ENCODE peak calls at places on chromosome 19, in five cellular contexts. E is GM12891, I is HepG2, N is K562, H is GM12878. R is an unnamed sample.

GRCh38 chr19:2490659-2491058 is 14.7 kb downstream of the GADD45B start:
- DNase-seq in H (no peak), N (no peak), E (no peak), I (no peak), R (peak)

GRCh38 chr19:6800991-6801396 is 28.5 kb downstream of the VAV1 start:
- DNase-seq in E (no peak), I (peak), H (no peak), N (no peak), R (no peak)

GRCh38 chr19:53537126-53537522 is 821 bp upstream of the ZNF331 start:
- DNase-seq in E (no peak), N (no peak), H (no peak), I (no peak), R (no peak)

GRCh38 chr19:47848871-47849473 is 10.1 kb upstream of the TPRX2 start:
- DNase-seq in I (peak), N (peak), H (no peak), E (no peak), R (no peak)

GRCh38 chr19:46147791-46148288 is at the start of gene IGFL2:
- DNase-seq in E (no peak), N (no peak), I (no peak), H (no peak), R (no peak)

GRCh38 chr19:38543807-38544568 is 73.8 kb downstream of the MAP4K1 start:
- DNase-seq in N (peak), E (peak), I (peak), H (peak), R (no peak)

GRCh38 chr19:46603195-46603637 is 2.1 kb downstream of the CALM3 start:
- DNase-seq in H (no peak), I (peak), E (no peak), N (peak), R (no peak)

GRCh38 chr19:31838163-31838798 is 489.0 kb upstream of the TSHZ3 start:
- DNase-seq in I (no peak), E (no peak), H (no peak), N (no peak), R (no peak)

GRCh38 chr19:38831142-38831605 is 420 bp downstream of the ECH1 start:
- DNase-seq in H (no peak), I (peak), E (no peak), N (no peak), R (no peak)

GRCh38 chr19:11092181-11092538 is 2.9 kb downstream of the LDLR start:
- DNase-seq in N (no peak), I (peak), H (no peak), E (no peak), R (no peak)

GRCh38 chr19:7415163-7415856 is 66.6 kb downstream of the ARHGEF18 start:
- DNase-seq in I (peak), E (no peak), H (no peak), N (no peak), R (no peak)

GRCh38 chr19:12825259-12826131 is 8.9 kb downstream of the RTBDN start:
- DNase-seq in N (peak), I (no peak), H (no peak), E (no peak), R (no peak)

GRCh38 chr19:13037161-13037560 is 41.9 kb downstream of the NFIX start:
- DNase-seq in I (no peak), N (no peak), E (no peak), H (no peak), R (no peak)

GRCh38 chr19:48397263-48397635 is 3.8 kb downstream of the GRIN2D start:
- DNase-seq in N (no peak), E (no peak), H (no peak), I (no peak), R (no peak)

GRCh38 chr19:38556521-38557174 is 61.1 kb downstream of the MAP4K1 start:
- DNase-seq in N (peak), I (no peak), E (no peak), H (peak), R (no peak)

GRCh38 chr19:4597278-4597974 is 37.9 kb upstream of the SEMA6B start:
- DNase-seq in E (no peak), N (peak), H (no peak), I (no peak), R (no peak)

GRCh38 chr19:1171755-1172352 is 2.2 kb downstream of the SBNO2 start:
- DNase-seq in I (no peak), H (no peak), E (no peak), N (no peak), R (no peak)
- TF ChIP-seq POLR2AphosphoS5 in I (no peak), H (no peak), E (no peak), N (no peak), R (no peak)

DNA sequence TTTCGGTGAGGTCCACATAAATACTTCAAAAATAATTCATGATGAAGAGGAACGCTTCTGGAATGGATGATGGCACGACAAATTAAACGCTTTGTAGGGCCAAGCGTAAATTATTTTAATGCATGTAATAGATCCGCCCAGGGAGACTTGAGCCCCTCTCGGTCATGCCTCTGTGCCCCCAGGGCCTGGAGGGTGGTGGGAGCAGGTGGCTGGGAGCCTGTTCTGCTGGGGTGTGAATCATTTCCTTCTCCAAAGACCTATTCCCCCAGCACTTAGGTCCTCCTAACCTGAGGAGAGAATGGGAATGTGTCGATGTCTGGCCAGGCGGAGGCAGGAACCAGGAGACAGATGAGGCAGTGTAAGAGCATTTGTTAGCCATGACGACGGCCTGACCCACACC is 350.6 kb downstream of the ZNF536 start:
- DNase-seq in E (no peak), N (no peak), I (no peak), H (no peak), R (no peak)
- TF ChIP-seq TAF1 in E (no peak), N (no peak), I (no peak), H (no peak), R (no peak)

GRCh38 chr19:5719961-5720790 is at the start of the genes CATSPERD and LONP1:
- DNase-seq in E (peak), N (peak), I (peak), H (peak), R (peak)
- TF ChIP-seq POLR2A in E (peak), N (peak), I (peak), H (peak), R (peak)

GRCh38 chr19:40740747-40741146 is 9.5 kb downstream of the ACTMAP start:
- DNase-seq in H (no peak), I (no peak), N (no peak), E (no peak), R (no peak)
- TF ChIP-seq POLR2AphosphoS5 in H (no peak), I (no peak), N (no peak), E (no peak), R (no peak)

DNA sequence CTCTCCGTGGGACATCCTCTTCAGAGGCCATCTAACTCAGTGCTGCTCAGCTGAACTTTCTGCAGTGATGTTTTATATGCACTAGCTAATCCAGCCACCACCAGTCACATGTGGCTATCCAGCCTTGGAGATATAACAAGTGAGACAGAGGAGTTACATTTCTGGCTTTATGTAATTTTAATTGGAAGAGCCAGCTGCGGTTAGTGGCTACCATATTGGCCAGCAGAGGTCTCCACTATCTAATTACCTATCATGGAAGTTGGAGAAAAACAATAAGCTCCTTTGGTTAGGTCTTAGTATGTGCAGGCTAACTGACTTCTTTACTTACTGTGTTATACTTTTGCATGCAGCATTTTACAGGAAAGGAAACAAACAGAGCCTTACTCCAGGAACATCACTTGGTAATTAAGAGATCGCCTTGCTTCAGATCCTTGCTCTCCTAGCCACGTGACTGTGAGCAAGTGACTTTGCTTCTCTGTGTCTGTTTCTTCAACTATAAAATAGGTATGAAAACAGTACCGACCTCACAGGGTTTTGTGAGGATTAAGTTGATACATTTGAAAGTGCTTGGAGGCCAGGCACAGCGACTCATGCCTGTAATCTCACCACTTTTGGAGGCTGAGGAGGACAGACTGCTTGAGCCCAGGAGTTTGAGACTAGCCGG is 1.6 kb upstream of the KLK10 start:
- DNase-seq in I (peak), H (no peak), E (no peak), N (peak), R (no peak)
- TF ChIP-seq TAF1 in I (no peak), H (no peak), E (no peak), N (no peak), R (no peak)

DNA sequence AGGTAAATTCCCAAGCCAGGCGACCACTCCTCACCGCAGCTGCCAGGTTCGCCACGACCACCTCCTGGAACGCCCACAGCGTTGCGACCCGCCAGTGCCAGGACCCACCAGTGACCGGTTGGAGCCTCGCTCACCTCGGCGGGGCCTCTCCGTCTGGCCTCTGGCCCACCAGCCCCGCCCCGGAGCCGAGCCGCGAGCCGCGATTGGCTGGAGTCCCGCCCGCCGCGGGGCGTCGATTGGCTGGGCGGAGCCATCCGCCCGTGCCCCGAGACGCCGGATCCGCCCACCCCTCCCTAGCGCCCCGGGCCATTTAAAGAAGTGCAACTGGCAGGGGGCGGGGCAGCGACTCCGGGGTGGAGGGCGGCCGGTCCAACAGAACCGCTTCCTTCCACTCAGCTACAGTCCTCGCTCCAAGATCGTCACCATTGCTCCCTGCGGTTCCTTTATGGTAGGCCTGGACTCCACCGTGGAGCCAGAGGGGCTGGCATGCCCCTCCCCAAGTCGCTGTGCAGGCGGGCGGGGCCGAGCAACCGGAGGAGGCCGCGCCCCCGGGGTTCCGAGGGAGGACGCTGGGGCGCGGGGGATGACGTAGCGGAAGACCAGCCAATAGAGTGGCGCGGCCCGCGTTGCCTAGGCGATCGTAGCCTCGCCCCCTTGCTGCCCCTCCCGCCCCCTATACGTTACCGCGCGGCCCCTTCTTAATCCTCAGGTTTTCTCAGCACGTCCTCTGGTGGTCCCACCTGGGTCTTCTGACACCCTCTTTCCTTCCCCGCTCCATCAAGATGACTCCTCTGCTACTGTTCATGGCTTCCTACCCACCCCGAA is at the start of gene SERTAD3:
- DNase-seq in E (peak), N (peak), I (peak), H (peak), R (peak)
- TF ChIP-seq POLR2A in E (peak), N (peak), I (peak), H (peak), R (peak)

GRCh38 chr19:51713319-51714285 is 10.2 kb downstream of the HAS1 start:
- DNase-seq in N (no peak), H (no peak), I (no peak), E (no peak), R (no peak)
- TF ChIP-seq POLR2AphosphoS5 in N (no peak), H (no peak), I (no peak), E (no peak), R (no peak)

GRCh38 chr19:17184381-17184841 is 30.7 kb upstream of the USE1 start:
- DNase-seq in E (no peak), H (no peak), I (no peak), N (no peak), R (no peak)
- TF ChIP-seq TAF1 in E (no peak), H (no peak), I (no peak), N (no peak), R (no peak)

DNA sequence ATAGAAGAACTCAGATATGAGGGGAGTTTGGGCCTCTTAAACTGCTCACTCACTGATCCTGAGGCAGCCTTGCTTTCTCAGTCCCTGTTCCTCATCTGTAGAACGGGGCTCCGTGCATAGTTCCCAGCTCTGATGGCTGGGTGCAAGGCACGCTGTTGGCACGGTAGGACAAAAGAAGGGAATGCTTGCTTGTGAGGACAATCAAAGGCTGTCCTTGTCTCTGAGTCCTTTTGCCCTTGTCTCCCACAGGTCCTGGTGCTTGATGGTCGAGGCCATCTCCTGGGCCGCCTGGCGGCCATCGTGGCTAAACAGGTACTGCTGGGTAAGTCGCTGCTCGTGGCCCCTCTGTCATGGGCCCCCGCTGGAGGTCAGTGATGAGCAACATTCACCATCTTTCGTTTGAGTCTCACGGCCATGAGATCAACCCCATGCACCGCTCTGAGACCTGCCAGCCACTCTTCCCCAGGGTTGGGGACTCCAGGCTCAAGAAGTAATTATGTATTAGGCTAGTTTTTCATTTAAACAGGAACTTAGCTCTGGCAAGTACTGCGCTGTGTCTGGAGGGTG is 2.3 kb downstream of the RPL13A start:
- DNase-seq in N (peak), H (no peak), I (peak), E (no peak), R (no peak)
- TF ChIP-seq POLR2A in N (peak), H (peak), I (peak), E (no peak), R (peak)

R was measured in GM12892.